ENCODE peak calls at places on chromosomes 1 and 21, in nine cellular contexts. Z is heart right ventricle, T is MM.1S, I is IMR-90, R is body of pancreas, M is tibial artery, P is astrocyte, H is heart left ventricle, W is A549. C is an unnamed sample.

GRCh38 chr1:61639218-61639617 is 85.7 kb downstream of the TM2D1 start:
- DNase-seq in Z (no peak), T (no peak), I (no peak), R (no peak), M (no peak), P (no peak), H (no peak), W (no peak), C (no peak)

GRCh38 chr1:207039380-207040180 is 7.0 kb upstream of the C1orf116 start:
- DNase-seq in Z (no peak), T (no peak), I (no peak), R (no peak), M (no peak), P (no peak), H (no peak), W (no peak), C (no peak)

GRCh38 chr1:110348771-110349170 is 9.6 kb downstream of the RBM15 start:
- DNase-seq in Z (no peak), T (no peak), I (no peak), R (no peak), M (no peak), P (no peak), H (no peak), W (no peak), C (no peak)

GRCh38 chr1:150061632-150062101 is 5.9 kb upstream of the VPS45 start:
- DNase-seq in Z (no peak), T (no peak), I (peak), R (peak), M (no peak), P (peak), H (no peak), W (no peak), C (no peak)

GRCh38 chr1:5707566-5708178 is 284.6 kb downstream of the NPHP4 start:
- DNase-seq in Z (no peak), T (no peak), I (no peak), R (no peak), M (peak), P (no peak), H (no peak), W (no peak), C (peak)

GRCh38 chr1:111754964-111755320 is 759 bp upstream of the DDX20 start:
- DNase-seq in Z (peak), T (no peak), I (peak), R (peak), M (no peak), P (no peak), H (peak), W (peak), C (no peak)

GRCh38 chr1:56838726-56839125 is 15.9 kb upstream of the C8A start:
- DNase-seq in Z (no peak), T (no peak), I (peak), R (no peak), M (no peak), P (no peak), H (no peak), W (no peak), C (no peak)

GRCh38 chr1:247224822-247225221 is 31.1 kb upstream of the VN1R5 start:
- DNase-seq in Z (no peak), T (no peak), I (no peak), R (no peak), M (no peak), P (no peak), H (no peak), W (no peak), C (no peak)

GRCh38 chr1:89535537-89535936 is 10.9 kb downstream of the LRRC8B start:
- DNase-seq in Z (no peak), T (no peak), I (no peak), R (no peak), M (no peak), P (no peak), H (no peak), W (no peak), C (no peak)

GRCh38 chr1:9069324-9070100 is at the start of gene SLC2A5:
- DNase-seq in Z (peak), T (peak), I (no peak), R (no peak), M (no peak), P (no peak), H (no peak), W (no peak), C (peak)

GRCh38 chr1:180168786-180169640 is 14.3 kb downstream of the QSOX1 start:
- DNase-seq in Z (no peak), T (peak), I (peak), R (peak), M (peak), P (no peak), H (no peak), W (peak), C (peak)

GRCh38 chr1:38789498-38790169 is 69.9 kb downstream of the RRAGC start:
- DNase-seq in Z (no peak), T (no peak), I (no peak), R (no peak), M (no peak), P (no peak), H (no peak), W (no peak), C (no peak)

GRCh38 chr1:221961532-221962292 is 219.8 kb upstream of the DUSP10 start:
- DNase-seq in Z (no peak), T (peak), I (peak), R (peak), M (no peak), P (peak), H (no peak), W (no peak), C (peak)

GRCh38 chr1:176469450-176469985 is 6.5 kb downstream of the PAPPA2 start:
- DNase-seq in Z (no peak), T (no peak), I (peak), R (no peak), M (no peak), P (peak), H (no peak), W (no peak), C (no peak)

GRCh38 chr1:151143057-151143435 is 3.4 kb downstream of the SEMA6C start:
- DNase-seq in Z (no peak), T (no peak), I (no peak), R (no peak), M (no peak), P (no peak), H (no peak), W (no peak), C (no peak)

GRCh38 chr1:98323906-98324358 is 337.6 kb upstream of the SNX7 start:
- DNase-seq in Z (peak), T (no peak), I (peak), R (no peak), M (peak), P (peak), H (peak), W (peak), C (no peak)

GRCh38 chr1:6461538-6462411 is 4.2 kb downstream of the TNFRSF25 start:
- DNase-seq in Z (no peak), T (no peak), I (no peak), R (no peak), M (no peak), P (no peak), H (no peak), W (no peak), C (no peak)

GRCh38 chr21:37522641-37523295 is 156.2 kb downstream of the DYRK1A start:
- DNase-seq in Z (no peak), T (no peak), I (no peak), R (no peak), M (no peak), P (no peak), H (no peak), W (no peak), C (no peak)

GRCh38 chr1:81760487-81761097 is 40.1 kb upstream of the ADGRL2 start:
- DNase-seq in Z (no peak), T (no peak), I (peak), R (no peak), M (no peak), P (peak), H (no peak), W (no peak), C (no peak)

GRCh38 chr1:23699280-23700179 is 7.9 kb downstream of the RPL11 start:
- DNase-seq in Z (no peak), T (no peak), I (no peak), R (no peak), M (no peak), P (no peak), H (no peak), W (no peak), C (no peak)

GRCh38 chr1:218878369-218878768 is 295.3 kb upstream of the LYPLAL1 start:
- DNase-seq in Z (no peak), T (no peak), I (peak), R (no peak), M (no peak), P (peak), H (no peak), W (no peak), C (no peak)

GRCh38 chr21:35113064-35113463 is 64.0 kb upstream of the RUNX1 start:
- DNase-seq in Z (no peak), T (no peak), I (peak), R (no peak), M (no peak), P (peak), H (no peak), W (no peak), C (no peak)

GRCh38 chr1:156897078-156897825 is 3.7 kb downstream of the PEAR1 start:
- DNase-seq in Z (no peak), T (no peak), I (peak), R (no peak), M (peak), P (peak), H (no peak), W (peak), C (no peak)

GRCh38 chr1:53455592-53455991 is 3.6 kb upstream of the DMRTB1 start:
- DNase-seq in Z (no peak), T (no peak), I (no peak), R (no peak), M (no peak), P (no peak), H (no peak), W (no peak), C (no peak)

GRCh38 chr1:44423706-44424546 is 18.9 kb downstream of the RNF220 start:
- DNase-seq in Z (peak), T (no peak), I (peak), R (peak), M (peak), P (peak), H (peak), W (no peak), C (peak)

GRCh38 chr1:205313681-205314308 is 7.8 kb downstream of the NUAK2 start:
- DNase-seq in Z (peak), T (peak), I (peak), R (peak), M (peak), P (peak), H (peak), W (no peak), C (peak)

GRCh38 chr1:34037109-34037508 is 127.9 kb downstream of the CSMD2 start:
- DNase-seq in Z (no peak), T (no peak), I (no peak), R (no peak), M (no peak), P (no peak), H (no peak), W (no peak), C (no peak)
- TF ChIP-seq CTCF in Z (no peak), T (no peak), I (no peak), R (no peak), M (no peak), P (no peak), H (no peak), W (no peak), C (no peak)

GRCh38 chr1:172386046-172386445 is 34.4 kb upstream of the C1orf105 start:
- DNase-seq in Z (no peak), T (no peak), I (no peak), R (no peak), M (no peak), P (no peak), H (no peak), W (no peak), C (no peak)
- H3K27ac ChIP-seq in Z (no peak), T (no peak), I (no peak), R (no peak), M (no peak), P (no peak), H (no peak), W (no peak), C (no peak)

DNA sequence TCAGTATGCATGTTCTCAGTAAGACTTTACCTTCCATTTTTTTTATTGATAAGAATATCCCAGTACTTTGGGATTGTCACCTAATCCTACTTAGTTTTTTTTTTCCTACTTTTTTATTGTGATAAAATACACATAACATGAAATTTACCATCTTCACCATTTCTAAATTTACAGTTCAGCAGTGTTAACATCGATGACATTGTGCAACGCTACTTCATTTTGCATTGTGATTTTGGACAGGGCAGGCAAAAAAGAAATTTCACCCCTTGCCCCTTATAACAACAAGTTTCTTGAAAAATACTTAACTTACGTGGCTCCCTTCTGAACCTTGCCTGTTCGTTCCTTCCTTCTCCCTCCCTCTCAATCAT is 92.4 kb downstream of the ATP1A1 start:
- DNase-seq in Z (no peak), T (no peak), I (no peak), R (no peak), M (no peak), P (no peak), H (no peak), W (no peak), C (no peak)
- H3K4me3 ChIP-seq in Z (no peak), T (no peak), I (no peak), R (no peak), M (no peak), P (no peak), H (no peak), W (no peak), C (no peak)

DNA sequence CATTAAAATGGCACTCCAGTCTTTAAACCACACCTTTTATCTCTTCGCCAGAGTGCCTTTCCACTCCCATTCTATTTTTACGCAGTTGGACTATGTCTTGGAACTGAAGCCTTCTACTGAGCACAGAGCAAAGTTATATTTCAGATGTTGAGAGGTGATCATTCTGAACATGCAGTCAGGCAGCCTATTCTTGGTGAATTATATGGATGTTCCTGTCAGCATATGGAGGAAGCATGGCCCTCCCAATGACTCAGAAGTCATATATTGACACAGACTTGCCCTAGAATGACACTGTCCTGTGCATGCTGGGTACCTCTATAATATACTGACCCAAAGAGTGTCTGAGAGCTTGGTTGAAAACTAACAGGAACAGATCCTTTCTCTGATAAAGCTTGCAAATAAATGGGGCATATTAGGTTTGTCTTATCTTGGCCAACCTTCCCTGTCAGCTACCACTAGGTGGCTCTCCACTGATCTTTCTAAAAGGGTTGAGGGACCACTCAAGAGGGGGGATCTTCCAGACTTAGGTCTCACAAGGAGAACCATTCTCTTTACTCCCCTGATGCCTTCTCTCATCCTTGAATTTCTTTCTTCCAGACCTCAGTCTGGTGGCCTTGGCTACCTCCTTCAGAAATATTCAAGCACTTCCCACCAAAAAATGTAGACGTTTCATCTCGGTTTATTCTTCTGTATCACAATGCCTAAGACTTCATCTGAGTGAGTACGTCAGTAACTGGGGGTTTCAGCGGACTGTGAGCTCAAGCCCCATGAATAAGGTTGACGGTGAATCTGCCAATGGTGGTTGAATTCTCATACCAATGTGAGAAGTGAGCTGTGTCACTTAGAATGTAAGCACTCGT is 11.8 kb upstream of the ALG14 start:
- DNase-seq in Z (no peak), T (no peak), I (peak), R (peak), M (no peak), P (no peak), H (no peak), W (peak), C (no peak)
- TF ChIP-seq CTCF in Z (peak), T (peak), I (peak), R (peak), M (peak), P (peak), H (peak), W (peak), C (peak)

DNA sequence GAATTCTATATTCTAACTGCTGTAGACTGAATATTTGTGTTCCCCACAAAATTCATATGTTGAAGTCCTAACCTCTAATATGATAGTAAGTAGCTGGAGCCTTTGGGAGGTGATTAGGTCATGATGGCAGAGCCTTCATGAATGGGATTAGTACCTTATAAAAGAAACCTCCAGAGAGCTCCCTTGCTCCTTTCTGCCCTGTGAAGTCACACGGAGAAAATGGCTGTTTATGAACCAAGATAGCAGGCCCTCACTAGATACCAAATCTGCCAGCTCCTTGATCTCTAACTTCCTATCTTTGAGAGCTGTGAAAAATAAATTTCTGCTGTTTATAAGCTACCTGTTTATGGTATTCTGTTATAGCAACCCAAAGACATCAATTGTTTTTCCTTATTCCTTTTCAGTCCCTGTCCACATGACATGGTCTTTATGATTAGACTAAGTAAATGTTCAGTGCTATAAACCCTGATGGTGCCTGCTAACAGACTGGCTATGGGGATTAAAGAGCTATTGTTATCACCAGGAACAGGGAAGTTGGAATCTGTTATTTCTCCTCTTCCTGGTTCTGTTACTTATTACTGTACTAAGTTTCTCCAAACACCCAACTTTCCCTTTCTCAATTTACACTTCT is 9.6 kb upstream of the STIL start:
- DNase-seq in Z (no peak), T (no peak), I (no peak), R (no peak), M (no peak), P (no peak), H (no peak), W (no peak), C (no peak)
- H3K27ac ChIP-seq in Z (no peak), T (no peak), I (no peak), R (peak), M (no peak), P (no peak), H (no peak), W (peak), C (no peak)

DNA sequence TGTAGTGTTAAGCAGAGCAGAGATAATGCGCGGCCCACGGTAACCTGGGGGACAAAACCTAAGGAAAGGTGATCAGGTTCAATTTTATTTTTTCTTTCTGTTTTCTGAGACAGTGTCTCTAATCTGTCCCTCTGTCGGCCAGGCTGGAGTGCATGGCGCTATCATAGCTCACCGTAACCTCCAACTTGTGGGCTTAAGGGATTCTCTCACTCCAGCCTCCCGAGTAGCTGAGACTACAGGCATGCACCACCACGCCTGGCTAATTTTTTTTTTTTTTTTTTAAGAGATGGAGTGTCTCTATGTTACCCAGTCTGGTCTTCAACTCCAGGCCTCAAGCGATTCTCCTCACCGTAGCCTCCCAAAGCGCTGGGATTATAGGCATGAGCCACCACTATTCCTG is 724 bp upstream of the ANKRD35 start:
- DNase-seq in Z (no peak), T (no peak), I (no peak), R (peak), M (no peak), P (no peak), H (no peak), W (no peak), C (no peak)
- H3K4me3 ChIP-seq in Z (peak), T (peak), I (peak), R (peak), M (peak), P (peak), H (peak), W (peak), C (peak)

GRCh38 chr1:31745071-31745897 is 18.9 kb downstream of the ADGRB2 start:
- DNase-seq in Z (peak), T (peak), I (peak), R (peak), M (peak), P (no peak), H (peak), W (peak), C (no peak)
- TF ChIP-seq CTCF in Z (peak), T (peak), I (peak), R (peak), M (peak), P (peak), H (peak), W (peak), C (peak)

GRCh38 chr1:153610334-153611023 is 2.5 kb downstream of the S100A16 start:
- DNase-seq in Z (no peak), T (no peak), I (peak), R (no peak), M (no peak), P (peak), H (no peak), W (no peak), C (no peak)
- H3K27ac ChIP-seq in Z (peak), T (no peak), I (peak), R (no peak), M (peak), P (peak), H (peak), W (peak), C (peak)

DNA sequence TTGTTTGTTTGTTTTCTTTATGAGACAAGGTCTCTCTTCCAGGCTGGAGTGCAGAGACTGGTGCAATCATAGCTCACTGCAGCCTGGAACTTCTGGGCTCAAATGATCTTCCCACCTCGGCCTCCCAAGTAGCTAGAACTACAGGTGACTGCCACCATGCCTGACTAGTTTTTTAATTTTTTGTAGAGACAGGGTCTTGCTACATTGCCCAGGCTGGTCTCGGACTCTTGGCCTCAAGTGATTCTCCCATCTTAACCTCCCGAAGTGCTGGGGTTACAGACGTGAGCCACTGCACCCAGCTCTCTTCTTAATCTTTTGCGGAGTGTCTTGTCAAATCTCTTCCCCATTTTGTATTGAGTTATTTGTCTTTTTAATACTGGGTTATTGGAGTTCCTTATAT is 32.6 kb upstream of the PARP1 start:
- DNase-seq in Z (no peak), T (no peak), I (no peak), R (no peak), M (no peak), P (no peak), H (no peak), W (no peak), C (no peak)
- H3K4me3 ChIP-seq in Z (no peak), T (no peak), I (no peak), R (no peak), M (no peak), P (no peak), H (no peak), W (no peak), C (no peak)

DNA sequence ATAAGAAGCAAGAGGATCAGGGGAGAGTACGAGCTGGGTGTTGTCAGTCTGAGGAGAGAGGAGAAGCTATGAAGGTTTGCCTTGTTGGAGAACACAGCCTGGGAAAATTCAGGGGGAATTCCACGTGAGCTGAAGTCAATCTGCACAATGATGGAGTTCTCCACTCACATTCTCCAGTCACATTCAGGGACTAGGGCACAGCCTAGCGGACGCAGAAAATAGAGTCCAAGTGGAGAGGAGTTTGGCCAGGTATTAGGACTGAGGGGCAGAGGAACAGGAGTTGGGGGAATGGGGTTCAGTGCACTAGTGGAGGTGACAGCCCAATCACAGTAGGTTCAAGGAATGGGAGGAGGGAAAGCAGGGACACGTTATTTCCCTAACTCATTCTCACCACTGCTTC is 124.0 kb downstream of the KCNH1 start:
- DNase-seq in Z (no peak), T (no peak), I (no peak), R (no peak), M (no peak), P (no peak), H (no peak), W (no peak), C (no peak)
- TF ChIP-seq CTCF in Z (no peak), T (no peak), I (no peak), R (no peak), M (no peak), P (no peak), H (no peak), W (no peak), C (no peak)

C was measured in lower lobe of right lung.